ENCODE peak calls at places on chromosomes 12 and 14, in ten cellular contexts. J, C, X, L, F, Y, V, I, Q and W are unnamed samples.

GRCh38 chr14:101125313-101125712 is 221.8 kb upstream of the RTL1 start:
- DNase-seq in J (no peak), C (no peak), X (peak), L (no peak), F (no peak), Y (no peak), V (no peak), I (no peak), Q (no peak), W (no peak)

GRCh38 chr14:63468273-63468672 is 74.9 kb downstream of the PPP2R5E start:
- DNase-seq in J (no peak), C (no peak), X (no peak), L (no peak), F (no peak), Y (peak), V (no peak), I (no peak), Q (no peak), W (no peak)

GRCh38 chr12:130879212-130879686 is 7.4 kb downstream of the RAN start:
- DNase-seq in J (no peak), C (no peak), X (no peak), L (no peak), F (no peak), Y (peak), V (no peak), I (no peak), Q (no peak), W (no peak)

GRCh38 chr14:83006071-83006670 is 1472.5 kb upstream of the SEL1L start:
- DNase-seq in J (no peak), C (no peak), X (no peak), L (no peak), F (no peak), Y (no peak), V (no peak), I (no peak), Q (no peak), W (no peak)

GRCh38 chr12:112524676-112525425 is 106.1 kb downstream of the PTPN11 start:
- DNase-seq in J (peak), C (no peak), X (no peak), L (no peak), F (no peak), Y (no peak), V (no peak), I (no peak), Q (peak), W (no peak)

GRCh38 chr12:123763093-123763492 is 992 bp downstream of the DNAH10 start:
- DNase-seq in J (no peak), C (no peak), X (peak), L (no peak), F (no peak), Y (no peak), V (peak), I (no peak), Q (no peak), W (no peak)

GRCh38 chr12:19220861-19221466 is 91.4 kb downstream of the PLEKHA5 start:
- DNase-seq in J (peak), C (no peak), X (no peak), L (no peak), F (no peak), Y (no peak), V (no peak), I (no peak), Q (peak), W (no peak)

GRCh38 chr12:62520361-62520760 is 53.7 kb downstream of the MON2 start:
- DNase-seq in J (no peak), C (no peak), X (no peak), L (no peak), F (no peak), Y (no peak), V (no peak), I (no peak), Q (no peak), W (no peak)

GRCh38 chr14:66575939-66576338 is 68.0 kb downstream of the GPHN start:
- DNase-seq in J (no peak), C (no peak), X (no peak), L (no peak), F (no peak), Y (no peak), V (no peak), I (no peak), Q (no peak), W (no peak)

GRCh38 chr12:4743046-4743445 is 22.8 kb downstream of the GALNT8 start:
- DNase-seq in J (no peak), C (no peak), X (no peak), L (no peak), F (no peak), Y (no peak), V (peak), I (no peak), Q (no peak), W (no peak)

GRCh38 chr12:24822121-24822899 is 126.6 kb downstream of the BCAT1 start:
- DNase-seq in J (peak), C (no peak), X (no peak), L (no peak), F (no peak), Y (no peak), V (no peak), I (peak), Q (peak), W (no peak)

GRCh38 chr12:117072106-117072505 is 27.1 kb downstream of the TESC start:
- DNase-seq in J (no peak), C (no peak), X (no peak), L (no peak), F (no peak), Y (no peak), V (no peak), I (no peak), Q (no peak), W (no peak)

GRCh38 chr12:32265920-32266319 is 133.4 kb upstream of the FGD4 start:
- DNase-seq in J (no peak), C (no peak), X (no peak), L (no peak), F (no peak), Y (peak), V (no peak), I (no peak), Q (no peak), W (no peak)

GRCh38 chr12:48001426-48002178 is 2.7 kb downstream of the COL2A1 start:
- DNase-seq in J (peak), C (no peak), X (peak), L (peak), F (no peak), Y (peak), V (peak), I (no peak), Q (peak), W (no peak)

GRCh38 chr12:98644712-98645571 is at the start of the genes APAF1 and IKBIP:
- DNase-seq in J (peak), C (peak), X (peak), L (peak), F (peak), Y (peak), V (peak), I (peak), Q (peak), W (peak)

GRCh38 chr12:84757978-84758377 is 154.6 kb downstream of the SLC6A15 start:
- DNase-seq in J (peak), C (no peak), X (no peak), L (no peak), F (no peak), Y (no peak), V (no peak), I (no peak), Q (no peak), W (no peak)

GRCh38 chr12:110316861-110317260 is 35.8 kb downstream of the ATP2A2 start:
- DNase-seq in J (peak), C (no peak), X (no peak), L (no peak), F (no peak), Y (no peak), V (no peak), I (peak), Q (peak), W (no peak)

GRCh38 chr14:94390372-94391086 is 2.1 kb upstream of the SERPINA1 start:
- DNase-seq in J (no peak), C (no peak), X (peak), L (no peak), F (no peak), Y (peak), V (peak), I (no peak), Q (no peak), W (no peak)

GRCh38 chr12:15256760-15257159 is 35.5 kb upstream of the RERG start:
- DNase-seq in J (peak), C (no peak), X (no peak), L (no peak), F (peak), Y (no peak), V (no peak), I (peak), Q (no peak), W (no peak)

GRCh38 chr14:79325071-79325470 is 886.2 kb downstream of the DIO2 start:
- DNase-seq in J (no peak), C (no peak), X (no peak), L (no peak), F (no peak), Y (no peak), V (no peak), I (no peak), Q (peak), W (no peak)

GRCh38 chr14:83632375-83632774 is 1897.6 kb upstream of the FLRT2 start:
- DNase-seq in J (no peak), C (no peak), X (no peak), L (no peak), F (no peak), Y (no peak), V (no peak), I (no peak), Q (no peak), W (no peak)

GRCh38 chr12:128047266-128048060 is 219.5 kb upstream of the TMEM132C start:
- DNase-seq in J (no peak), C (no peak), X (no peak), L (no peak), F (no peak), Y (no peak), V (no peak), I (no peak), Q (no peak), W (no peak)

GRCh38 chr12:94149781-94150482 is 1.6 kb downstream of the PLXNC1 start:
- DNase-seq in J (no peak), C (no peak), X (no peak), L (no peak), F (peak), Y (peak), V (peak), I (no peak), Q (no peak), W (no peak)

GRCh38 chr12:121580959-121581680 is at the start of gene KDM2B:
- DNase-seq in J (peak), C (no peak), X (no peak), L (peak), F (peak), Y (no peak), V (peak), I (no peak), Q (peak), W (no peak)

GRCh38 chr14:70811065-70811464 is 1.8 kb upstream of the MAP3K9 start:
- DNase-seq in J (no peak), C (no peak), X (no peak), L (no peak), F (no peak), Y (no peak), V (no peak), I (no peak), Q (no peak), W (no peak)

GRCh38 chr14:70810621-70811020 is 1.3 kb upstream of the MAP3K9 start:
- DNase-seq in J (no peak), C (no peak), X (no peak), L (no peak), F (no peak), Y (no peak), V (no peak), I (no peak), Q (no peak), W (no peak)

GRCh38 chr14:70808023-70808401 is 1.3 kb downstream of the MAP3K9 start:
- DNase-seq in J (no peak), C (no peak), X (peak), L (no peak), F (no peak), Y (peak), V (peak), I (no peak), Q (no peak), W (no peak)

GRCh38 chr14:70808402-70809237 is 693 bp downstream of the MAP3K9 start:
- DNase-seq in J (no peak), C (no peak), X (peak), L (peak), F (no peak), Y (peak), V (peak), I (no peak), Q (no peak), W (no peak)

DNA sequence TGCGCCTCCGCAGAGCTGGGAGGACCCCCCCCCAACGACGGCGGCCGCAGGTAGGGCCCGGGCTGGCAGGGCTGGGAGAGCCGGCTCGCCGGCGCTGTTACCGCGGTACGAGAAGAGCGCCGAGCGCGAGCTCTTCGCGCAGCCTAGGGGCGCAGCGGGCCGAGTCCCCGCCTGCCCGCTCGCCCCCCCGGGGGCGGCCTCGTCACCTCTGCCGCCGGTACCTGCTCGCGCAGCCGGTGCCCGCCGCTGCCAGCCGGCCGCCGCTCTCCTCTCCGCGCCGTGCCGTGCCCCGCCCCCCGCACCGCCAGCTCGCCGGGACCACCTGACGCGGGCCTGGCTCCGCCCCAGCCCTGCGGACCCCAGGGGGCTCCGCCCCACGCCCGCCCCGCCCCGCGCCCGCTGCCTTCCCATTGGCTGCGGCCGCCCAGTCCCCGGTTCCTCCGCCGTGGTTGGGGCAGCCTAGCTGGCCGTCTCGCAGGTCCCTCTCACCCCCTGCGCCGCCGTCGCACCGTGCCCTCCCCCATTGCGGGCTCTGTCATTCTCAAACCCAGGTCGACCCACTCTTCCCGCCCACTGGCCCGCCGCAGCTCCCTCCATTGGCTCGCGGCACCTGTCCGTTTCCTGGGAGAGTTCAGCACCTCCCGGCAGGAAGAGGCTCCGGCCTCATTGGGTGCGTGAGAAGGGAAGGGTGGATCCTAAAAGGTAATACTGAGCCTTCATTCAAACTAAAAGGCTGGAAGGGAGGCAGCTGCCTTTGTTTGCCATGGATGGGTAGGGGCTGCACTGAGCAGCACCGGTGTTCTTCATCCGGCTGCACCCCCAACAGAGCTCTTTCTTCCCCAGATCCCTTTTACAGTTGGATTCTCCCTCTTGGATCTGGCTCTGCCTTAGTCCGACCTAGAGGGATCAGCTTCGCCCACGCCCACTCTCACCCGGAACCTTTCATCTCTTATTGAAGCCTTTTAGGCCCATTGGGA is at the start of gene MAP3K9:
- DNase-seq in J (no peak), C (peak), X (peak), L (peak), F (peak), Y (peak), V (peak), I (no peak), Q (peak), W (peak)
- TF ChIP-seq CTCF in J (no peak), C (no peak), X (peak), L (no peak), F (no peak), Y (no peak), V (no peak), I (no peak), Q (no peak), W (no peak)

GRCh38 chr12:63766498-63766897 is 13.2 kb upstream of the RXYLT1 start:
- DNase-seq in J (no peak), C (no peak), X (no peak), L (no peak), F (no peak), Y (no peak), V (no peak), I (no peak), Q (no peak), W (no peak)
- TF ChIP-seq CTCF in J (peak), C (peak), X (no peak), L (no peak), F (no peak), Y (no peak), V (no peak), I (peak), Q (peak), W (peak)

GRCh38 chr12:29517265-29517664 is 19.8 kb upstream of the OVCH1 start:
- DNase-seq in J (no peak), C (no peak), X (peak), L (no peak), F (no peak), Y (no peak), V (no peak), I (no peak), Q (no peak), W (no peak)
- TF ChIP-seq CTCF in J (no peak), C (no peak), X (peak), L (no peak), F (no peak), Y (no peak), V (no peak), I (no peak), Q (no peak), W (peak)

GRCh38 chr14:21933681-21934080 is 260.1 kb upstream of the OR4E1 start:
- DNase-seq in J (no peak), C (no peak), X (no peak), L (no peak), F (no peak), Y (no peak), V (no peak), I (no peak), Q (no peak), W (no peak)
- TF ChIP-seq CTCF in J (no peak), C (peak), X (peak), L (peak), F (no peak), Y (no peak), V (no peak), I (no peak), Q (peak), W (no peak)

GRCh38 chr14:96756745-96757144 is 40.4 kb upstream of the VRK1 start:
- DNase-seq in J (no peak), C (no peak), X (no peak), L (no peak), F (no peak), Y (no peak), V (no peak), I (no peak), Q (no peak), W (no peak)

GRCh38 chr14:96752594-96752993 is 44.6 kb upstream of the VRK1 start:
- DNase-seq in J (peak), C (no peak), X (no peak), L (no peak), F (no peak), Y (no peak), V (no peak), I (no peak), Q (no peak), W (no peak)

GRCh38 chr14:96757456-96757855 is 39.7 kb upstream of the VRK1 start:
- DNase-seq in J (no peak), C (no peak), X (no peak), L (no peak), F (no peak), Y (no peak), V (no peak), I (no peak), Q (no peak), W (no peak)

GRCh38 chr14:96754162-96754844 is 42.9 kb upstream of the VRK1 start:
- DNase-seq in J (peak), C (no peak), X (no peak), L (no peak), F (no peak), Y (no peak), V (no peak), I (no peak), Q (no peak), W (no peak)

DNA sequence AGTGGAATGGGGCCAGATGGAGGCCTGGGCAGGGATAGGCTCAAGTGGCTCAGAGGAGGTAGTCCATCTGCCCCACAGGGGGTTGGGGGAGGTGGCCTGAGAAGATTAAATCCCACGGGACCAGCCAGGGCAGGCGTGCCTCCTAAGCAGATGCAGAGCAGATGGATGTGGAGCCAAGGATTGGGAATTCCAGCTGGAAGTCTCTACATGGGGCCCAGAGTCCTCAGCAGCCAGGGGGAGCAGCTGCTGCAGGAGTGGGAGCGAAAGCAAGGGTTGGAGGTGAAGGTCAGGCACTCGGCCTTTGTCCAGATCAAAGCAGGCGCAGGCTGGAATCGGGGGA is 42.4 kb upstream of the VRK1 start:
- DNase-seq in J (peak), C (no peak), X (no peak), L (no peak), F (no peak), Y (no peak), V (no peak), I (no peak), Q (no peak), W (peak)
- TF ChIP-seq CTCF in J (no peak), C (no peak), X (no peak), L (no peak), F (no peak), Y (no peak), V (no peak), I (no peak), Q (no peak), W (peak)

GRCh38 chr14:55152052-55152753 is 23.2 kb downstream of the LGALS3 start:
- DNase-seq in J (peak), C (no peak), X (no peak), L (no peak), F (no peak), Y (no peak), V (no peak), I (no peak), Q (no peak), W (no peak)

GRCh38 chr14:55153951-55154350 is 24.9 kb downstream of the LGALS3 start:
- DNase-seq in J (no peak), C (no peak), X (no peak), L (no peak), F (no peak), Y (no peak), V (no peak), I (no peak), Q (no peak), W (no peak)

GRCh38 chr14:55157080-55157479 is 28.0 kb downstream of the LGALS3 start:
- DNase-seq in J (no peak), C (no peak), X (no peak), L (no peak), F (no peak), Y (no peak), V (no peak), I (no peak), Q (no peak), W (no peak)

GRCh38 chr14:55146425-55146824 is 17.4 kb downstream of the LGALS3 start:
- DNase-seq in J (no peak), C (no peak), X (no peak), L (no peak), F (no peak), Y (no peak), V (no peak), I (no peak), Q (no peak), W (no peak)

DNA sequence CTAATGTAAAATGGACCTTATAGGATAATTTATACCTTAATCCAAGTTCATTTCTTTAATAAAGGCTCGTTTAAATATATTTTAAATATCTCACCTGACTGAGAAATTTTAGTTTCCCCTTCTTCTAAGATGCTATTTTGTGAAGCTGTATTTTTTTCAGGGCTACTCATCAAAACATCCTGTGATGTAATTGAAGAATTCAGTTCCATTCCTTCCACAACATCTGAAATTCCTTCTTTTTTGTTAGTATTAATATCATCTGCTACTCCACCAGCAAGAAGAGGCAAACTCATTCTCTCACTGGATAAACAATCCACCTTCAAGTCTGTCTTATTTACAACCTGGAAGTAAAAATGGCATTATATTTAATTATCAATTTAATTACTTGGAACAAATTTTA is 22.5 kb downstream of the LGALS3 start:
- DNase-seq in J (peak), C (no peak), X (no peak), L (no peak), F (no peak), Y (no peak), V (no peak), I (no peak), Q (no peak), W (no peak)
- TF ChIP-seq CTCF in J (no peak), C (no peak), X (no peak), L (no peak), F (no peak), Y (no peak), V (no peak), I (no peak), Q (no peak), W (no peak)